ENCODE peak calls at places on chromosome 6, in six cellular contexts. C is A549, H is IMR-90, N is SK-N-SH, Z is GM12878, L is K562. S is an unnamed sample.

GRCh38 chr6:3806169-3806922 is 42.8 kb upstream of the FAM50B start:
- DNase-seq in H (no peak), C (no peak), L (no peak), Z (no peak), N (no peak), S (peak)

GRCh38 chr6:102813489-102814275 is 1420.2 kb downstream of the GRIK2 start:
- DNase-seq in Z (no peak), L (no peak), H (no peak), N (no peak), C (no peak), S (no peak)

GRCh38 chr6:85754894-85755293 is 112.2 kb upstream of the SYNCRIP start:
- DNase-seq in Z (no peak), L (no peak), C (no peak), H (no peak), N (no peak), S (no peak)

GRCh38 chr6:54465649-54466300 is 157.5 kb downstream of the TINAG start:
- DNase-seq in N (no peak), C (no peak), H (no peak), Z (no peak), L (no peak), S (no peak)

GRCh38 chr6:140027239-140027638 is 652.8 kb upstream of the CITED2 start:
- DNase-seq in H (no peak), N (no peak), Z (no peak), L (no peak), C (no peak), S (no peak)

GRCh38 chr6:52399511-52400315 is 20.4 kb upstream of the EFHC1 start:
- DNase-seq in Z (no peak), L (peak), N (peak), H (peak), C (no peak), S (peak)

GRCh38 chr6:5898563-5898962 is 108.2 kb downstream of the NRN1 start:
- DNase-seq in C (no peak), H (no peak), L (peak), N (peak), Z (no peak), S (no peak)

GRCh38 chr6:69907981-69908498 is 41.7 kb downstream of the COL19A1 start:
- DNase-seq in L (no peak), Z (no peak), C (no peak), H (peak), N (no peak), S (no peak)

GRCh38 chr6:71181565-71181964 is 107.0 kb upstream of the OGFRL1 start:
- DNase-seq in C (peak), H (peak), Z (no peak), L (no peak), N (no peak), S (peak)

GRCh38 chr6:39296745-39297640 is 17.2 kb downstream of the KCNK17 start:
- DNase-seq in L (no peak), H (peak), N (peak), C (no peak), Z (no peak), S (no peak)

GRCh38 chr6:96450082-96450759 is 71.4 kb upstream of the UFL1 start:
- DNase-seq in Z (no peak), L (no peak), C (no peak), H (no peak), N (no peak), S (no peak)

GRCh38 chr6:46788791-46789190 is 4.4 kb upstream of the MEP1A start:
- DNase-seq in N (no peak), C (no peak), L (no peak), H (no peak), Z (no peak), S (no peak)

GRCh38 chr6:16576391-16577368 is 184.6 kb downstream of the ATXN1 start:
- DNase-seq in C (no peak), L (no peak), Z (peak), H (no peak), N (no peak), S (peak)

GRCh38 chr6:37257320-37257633 is 295 bp upstream of the TBC1D22B start:
- DNase-seq in Z (no peak), C (no peak), H (no peak), L (no peak), N (peak), S (no peak)

GRCh38 chr6:33195304-33196022 is 3.2 kb upstream of the COL11A2 start:
- DNase-seq in N (no peak), Z (no peak), H (no peak), L (no peak), C (no peak), S (no peak)

GRCh38 chr6:107443066-107443903 is 16.1 kb downstream of the PDSS2 start:
- DNase-seq in Z (no peak), H (peak), C (no peak), N (no peak), L (no peak), S (no peak)

GRCh38 chr6:42740725-42741124 is 5.2 kb downstream of the TBCC start:
- DNase-seq in N (no peak), L (no peak), Z (no peak), C (no peak), H (no peak), S (no peak)

GRCh38 chr6:159169193-159169555 is at the start of gene FNDC1:
- DNase-seq in N (peak), L (peak), Z (no peak), C (peak), H (no peak), S (no peak)

GRCh38 chr6:43180985-43181384 is 1.0 kb upstream of the CUL9 start:
- DNase-seq in H (peak), Z (no peak), L (peak), N (no peak), C (no peak), S (no peak)

GRCh38 chr6:29263001-29263400 is 38.5 kb upstream of the OR14J1 start:
- DNase-seq in Z (no peak), L (no peak), C (no peak), H (no peak), N (no peak), S (no peak)

GRCh38 chr6:6543181-6543879 is 45.2 kb upstream of the LY86 start:
- DNase-seq in H (no peak), N (no peak), C (no peak), Z (peak), L (no peak), S (no peak)

GRCh38 chr6:42808492-42809483 is 26.9 kb downstream of the BICRAL start:
- DNase-seq in H (no peak), C (no peak), N (no peak), Z (no peak), L (no peak), S (no peak)

GRCh38 chr6:2976571-2977085 is 5.3 kb upstream of the SERPINB6 start:
- DNase-seq in H (peak), L (no peak), C (peak), Z (no peak), N (no peak), S (no peak)

GRCh38 chr6:28563420-28564095 is 37.9 kb downstream of the GPX5 start:
- DNase-seq in C (no peak), L (peak), N (no peak), H (no peak), Z (no peak), S (no peak)

GRCh38 chr6:17211101-17211500 is 70.1 kb upstream of the RBM24 start:
- DNase-seq in L (no peak), C (no peak), N (no peak), Z (no peak), H (no peak), S (no peak)

GRCh38 chr6:159577564-159577963 is 115.5 kb downstream of the SOD2 start:
- DNase-seq in H (peak), Z (no peak), L (no peak), C (no peak), N (no peak), S (no peak)

GRCh38 chr6:150668882-150669476 is 69.3 kb downstream of the PLEKHG1 start:
- DNase-seq in Z (no peak), H (no peak), N (no peak), C (no peak), L (no peak), S (no peak)

GRCh38 chr6:118968416-118968815 is 33.5 kb upstream of the MCM9 start:
- DNase-seq in L (no peak), Z (no peak), H (peak), C (no peak), N (no peak), S (peak)

GRCh38 chr6:100363651-100364050 is 101.1 kb downstream of the SIM1 start:
- DNase-seq in Z (no peak), N (no peak), H (no peak), L (no peak), C (no peak), S (no peak)

GRCh38 chr6:25689966-25690365 is 38.0 kb downstream of the SCGN start:
- DNase-seq in H (no peak), L (no peak), C (no peak), Z (no peak), N (no peak), S (no peak)

GRCh38 chr6:122153530-122153929 is 245.9 kb upstream of the HSF2 start:
- DNase-seq in Z (no peak), H (no peak), C (no peak), N (no peak), L (no peak), S (no peak)

DNA sequence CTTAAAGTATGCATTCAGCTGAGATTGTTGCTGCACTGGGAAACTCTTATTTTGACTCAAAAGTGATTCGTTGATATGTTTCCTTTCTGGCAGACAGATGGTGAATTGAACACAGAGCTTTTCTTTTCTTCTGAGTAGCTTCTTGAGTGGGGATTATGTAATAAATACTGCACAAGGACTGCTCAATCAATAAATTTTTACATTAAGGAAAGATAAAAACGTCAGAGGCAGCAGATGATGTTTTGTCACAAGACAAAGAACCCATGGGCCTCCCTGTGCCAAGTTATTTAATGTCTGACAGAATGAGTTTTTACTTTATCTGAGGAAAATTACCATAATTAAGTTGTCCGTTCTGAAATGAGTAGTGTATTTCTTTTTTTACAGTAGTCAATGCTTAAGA is 460.3 kb downstream of the UTRN start:
- DNase-seq in C (no peak), Z (no peak), H (no peak), N (no peak), L (no peak), S (no peak)
- TF ChIP-seq SMC3 in C (no peak), Z (no peak), H (no peak), N (no peak), L (no peak), S (no peak)

GRCh38 chr6:167949121-167949684 is 48.3 kb upstream of the KIF25 start:
- DNase-seq in N (peak), H (no peak), Z (no peak), C (no peak), L (no peak), S (no peak)
- TF ChIP-seq SMC3 in N (no peak), H (no peak), Z (no peak), C (no peak), L (no peak), S (no peak)

GRCh38 chr6:132235596-132236280 is 165.5 kb downstream of the MOXD1 start:
- DNase-seq in C (no peak), H (no peak), Z (no peak), N (no peak), L (no peak), S (no peak)
- TF ChIP-seq SMC3 in C (no peak), H (no peak), Z (no peak), N (no peak), L (no peak), S (no peak)

GRCh38 chr6:128209771-128210170 is 308.9 kb upstream of the THEMIS start:
- DNase-seq in Z (no peak), N (no peak), H (peak), C (no peak), L (no peak), S (peak)
- TF ChIP-seq SMC3 in Z (no peak), N (no peak), H (no peak), C (no peak), L (no peak), S (no peak)

DNA sequence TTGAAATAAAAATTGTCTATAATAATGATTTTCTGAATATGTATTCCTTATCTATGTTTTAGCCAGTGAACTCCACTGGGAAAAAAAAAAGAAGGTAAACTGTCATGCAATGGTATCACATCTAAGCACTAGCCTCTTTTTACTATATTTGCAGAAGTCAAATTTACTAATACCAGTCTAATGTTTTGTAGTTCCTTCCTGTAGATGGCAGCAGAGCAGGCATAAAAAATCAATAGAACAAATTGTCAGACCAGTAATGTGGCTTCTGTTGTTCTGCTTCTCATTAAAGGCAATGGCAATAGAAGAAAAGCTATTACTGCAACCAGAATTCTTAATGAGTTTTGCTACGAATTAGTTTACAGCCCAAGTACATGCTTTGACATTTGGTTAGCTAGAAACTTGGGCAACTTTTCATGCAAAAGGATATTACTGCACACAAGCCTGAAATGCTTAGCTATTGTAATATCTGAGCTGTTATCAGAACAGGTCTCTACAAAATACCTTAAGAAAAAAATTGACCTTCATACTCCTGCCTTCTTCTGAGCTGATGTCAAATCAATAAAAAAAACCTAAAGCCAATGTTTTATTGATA is 476.9 kb downstream of the KHDRBS2 start:
- DNase-seq in H (no peak), Z (no peak), N (peak), L (no peak), C (peak), S (peak)
- TF ChIP-seq SMC3 in H (no peak), Z (no peak), N (peak), L (no peak), C (no peak), S (no peak)

GRCh38 chr6:141580988-141581387 is 551.7 kb upstream of the GJE1 start:
- DNase-seq in C (no peak), N (no peak), L (no peak), H (peak), Z (no peak), S (no peak)
- TF ChIP-seq SMC3 in C (no peak), N (no peak), L (no peak), H (no peak), Z (no peak), S (no peak)

GRCh38 chr6:55694148-55694547 is 115.2 kb upstream of the HMGCLL1 start:
- DNase-seq in H (peak), Z (no peak), C (no peak), L (no peak), N (no peak), S (no peak)
- TF ChIP-seq SMC3 in H (no peak), Z (no peak), C (no peak), L (no peak), N (no peak), S (no peak)

GRCh38 chr6:68874747-68875146 is 239.7 kb downstream of the ADGRB3 start:
- DNase-seq in Z (no peak), C (no peak), L (no peak), H (no peak), N (no peak), S (no peak)

GRCh38 chr6:68875403-68875802 is 240.3 kb downstream of the ADGRB3 start:
- DNase-seq in C (no peak), L (no peak), Z (no peak), N (no peak), H (no peak), S (no peak)

GRCh38 chr6:68876792-68877493 is 241.9 kb downstream of the ADGRB3 start:
- DNase-seq in C (no peak), H (peak), Z (no peak), L (peak), N (no peak), S (peak)

GRCh38 chr6:68880050-68880449 is 245.0 kb downstream of the ADGRB3 start:
- DNase-seq in C (no peak), N (peak), L (no peak), H (no peak), Z (no peak), S (no peak)
- TF ChIP-seq SMC3 in C (no peak), N (no peak), L (no peak), H (no peak), Z (no peak), S (no peak)

DNA sequence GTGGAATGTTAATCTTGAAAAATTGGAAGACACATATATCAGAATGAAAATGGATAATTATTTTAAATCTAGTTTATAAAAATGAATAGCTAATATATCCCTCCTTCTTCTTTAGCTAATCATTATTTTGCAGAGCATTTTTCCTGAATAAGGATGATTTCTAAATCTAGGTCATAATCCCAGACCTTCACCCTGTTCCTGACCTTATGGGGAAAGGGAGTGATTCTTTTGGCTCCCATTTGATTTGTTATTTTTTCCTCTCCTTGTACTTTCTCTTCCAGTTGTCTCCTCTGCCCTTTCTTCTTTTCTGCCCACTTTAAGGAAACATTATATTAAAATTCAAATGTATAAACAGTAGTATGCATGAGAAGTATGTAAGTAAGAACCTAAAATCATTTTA is 190.1 kb downstream of the MTFR2 start:
- DNase-seq in N (no peak), L (no peak), H (no peak), C (no peak), Z (no peak), S (no peak)
- TF ChIP-seq SMC3 in N (no peak), L (no peak), H (no peak), C (no peak), Z (no peak), S (no peak)